ENCODE peak calls at places on chromosomes 4 and X, in four cellular contexts. R is astrocyte of the cerebellum; C is A172; L is activated naive CD8-positive, alpha-beta T cell treated with anti-CD3 and anti-CD28 coated beads, Interleukin-2, amount 50 U/mL, for 24 hours. I is an unnamed sample.

GRCh38 chr4:14827111-14827510 is 175.2 kb upstream of the CPEB2 start:
- DNase-seq in R (peak; percentile 13), C (peak; percentile 26), L (no peak), I (peak; percentile 35)

GRCh38 chr4:101419324-101420135 is 72.2 kb upstream of the PPP3CA start:
- DNase-seq in R (peak; percentile 46), C (no peak), L (no peak), I (no peak)

GRCh38 chr4:21765810-21766407 is 182.7 kb downstream of the KCNIP4 start:
- DNase-seq in R (peak; percentile 47), C (peak; percentile 77), L (peak; percentile 16), I (peak; percentile 87)

GRCh38 chr4:144564358-144564757 is 81.6 kb upstream of the HHIP start:
- DNase-seq in R (no peak), C (peak; percentile 13), L (no peak), I (no peak)

GRCh38 chr4:22512306-22512705 is 3.6 kb downstream of the ADGRA3 start:
- DNase-seq in R (no peak), C (no peak), L (no peak), I (no peak)

GRCh38 chrX:9291666-9292065 is 173.2 kb upstream of the TBL1X start:
- DNase-seq in R (no peak), C (no peak), L (no peak), I (no peak)

GRCh38 chrX:25013593-25014365 is 2.0 kb downstream of the ARX start:
- DNase-seq in R (no peak), C (no peak), L (no peak), I (no peak)

GRCh38 chr4:185654311-185654710 is 119.0 kb upstream of the PDLIM3 start:
- DNase-seq in R (no peak), C (no peak), L (no peak), I (no peak)

GRCh38 chr4:141240259-141240658 is 19.6 kb downstream of the ZNF330 start:
- DNase-seq in R (no peak), C (no peak), L (no peak), I (no peak)

GRCh38 chr4:145804134-145804533 is 124.2 kb downstream of the C4orf51 start:
- DNase-seq in R (peak; percentile 49), C (peak; percentile 44), L (no peak), I (peak; percentile 77)

GRCh38 chr4:55528495-55528894 is 18.2 kb downstream of the CLOCK start:
- DNase-seq in R (no peak), C (no peak), L (no peak), I (no peak)

GRCh38 chrX:50111762-50112161 is 89.0 kb downstream of the AKAP4 start:
- DNase-seq in R (no peak), C (no peak), L (no peak), I (peak; percentile 4)

GRCh38 chr4:165207016-165207430 is 338 bp upstream of the KLHL2 start:
- DNase-seq in R (no peak), C (peak; percentile 32), L (no peak), I (peak; percentile 57)

GRCh38 chrX:155535866-155536265 is 76.9 kb downstream of the TMLHE start:
- DNase-seq in R (no peak), C (no peak), L (no peak), I (peak; percentile 57)